ENCODE peak calls at places on chromosomes 5 and 9, in ten cellular contexts. S is pancreas; E is left ventricle myocardium inferior; B is H7; P is IMR-90; K is ovary; R is effector memory CD4-positive, alpha-beta T cell; L is neuronal stem cell; D is NB4; Y is mucosa of descending colon. A is an unnamed sample.

GRCh38 chr9:136750526-136750925 is 2.2 kb upstream of the LCN6 start:
- DNase-seq in S (no peak), E (no peak), B (no peak), P (peak), K (no peak), R (no peak), L (no peak), D (no peak), Y (no peak), A (no peak)

GRCh38 chr9:4287386-4287785 is 12.5 kb downstream of the GLIS3 start:
- DNase-seq in S (no peak), E (no peak), B (no peak), P (no peak), K (no peak), R (no peak), L (no peak), D (no peak), Y (no peak), A (no peak)

GRCh38 chr9:121780177-121780576 is 128.7 kb downstream of the DAB2IP start:
- DNase-seq in S (no peak), E (no peak), B (no peak), P (no peak), K (no peak), R (no peak), L (no peak), D (no peak), Y (no peak), A (no peak)

GRCh38 chr9:106697799-106698591 is 165.0 kb upstream of the ZNF462 start:
- DNase-seq in S (peak), E (peak), B (no peak), P (peak), K (peak), R (no peak), L (no peak), D (no peak), Y (peak), A (no peak)

GRCh38 chr5:59656351-59657254 is 236.9 kb downstream of the PDE4D start:
- DNase-seq in S (no peak), E (no peak), B (no peak), P (no peak), K (no peak), R (no peak), L (no peak), D (peak), Y (no peak), A (no peak)

GRCh38 chr5:89584339-89584956 is 701.5 kb upstream of the MEF2C start:
- DNase-seq in S (no peak), E (no peak), B (no peak), P (peak), K (no peak), R (no peak), L (no peak), D (no peak), Y (no peak), A (no peak)

GRCh38 chr5:1343931-1344901 is 683 bp downstream of the CLPTM1L start:
- DNase-seq in S (no peak), E (no peak), B (no peak), P (peak), K (no peak), R (no peak), L (no peak), D (peak), Y (peak), A (no peak)

GRCh38 chr5:122354293-122354692 is 42.3 kb downstream of the SNCAIP start:
- DNase-seq in S (no peak), E (no peak), B (peak), P (no peak), K (no peak), R (no peak), L (peak), D (no peak), Y (no peak), A (no peak)

GRCh38 chr9:102845847-102846246 is 149.3 kb upstream of the CYLC2 start:
- DNase-seq in S (no peak), E (no peak), B (no peak), P (no peak), K (no peak), R (no peak), L (no peak), D (no peak), Y (no peak), A (no peak)

GRCh38 chr9:133716564-133717112 is 21.5 kb downstream of the SARDH start:
- DNase-seq in S (no peak), E (peak), B (no peak), P (no peak), K (no peak), R (no peak), L (no peak), D (no peak), Y (peak), A (no peak)

GRCh38 chr9:29332789-29333188 is 1759.5 kb upstream of the C9orf72 start:
- DNase-seq in S (no peak), E (no peak), B (no peak), P (no peak), K (no peak), R (no peak), L (no peak), D (no peak), Y (no peak), A (no peak)

GRCh38 chr5:14871084-14871572 is 450 bp downstream of the ANKH start:
- DNase-seq in S (peak), E (peak), B (peak), P (no peak), K (peak), R (peak), L (no peak), D (peak), Y (peak), A (peak)

GRCh38 chr5:55603947-55604346 is 69.2 kb upstream of the PLPP1 start:
- DNase-seq in S (no peak), E (no peak), B (no peak), P (peak), K (no peak), R (no peak), L (no peak), D (no peak), Y (no peak), A (no peak)

GRCh38 chr5:81425569-81425968 is 31.6 kb upstream of the ACOT12 start:
- DNase-seq in S (no peak), E (no peak), B (no peak), P (peak), K (no peak), R (no peak), L (peak), D (peak), Y (no peak), A (no peak)

GRCh38 chr9:20252778-20253177 is 369.5 kb downstream of the MLLT3 start:
- DNase-seq in S (no peak), E (no peak), B (no peak), P (no peak), K (no peak), R (no peak), L (peak), D (no peak), Y (no peak), A (no peak)

GRCh38 chr9:120587357-120587756 is 7.4 kb upstream of the CDK5RAP2 start:
- DNase-seq in S (no peak), E (no peak), B (no peak), P (no peak), K (no peak), R (no peak), L (no peak), D (no peak), Y (no peak), A (no peak)

GRCh38 chr9:16138961-16139441 is 586.2 kb downstream of the CCDC171 start:
- DNase-seq in S (no peak), E (peak), B (no peak), P (peak), K (peak), R (no peak), L (no peak), D (no peak), Y (no peak), A (no peak)

GRCh38 chr5:73940026-73940425 is 314.0 kb downstream of the ARHGEF28 start:
- DNase-seq in S (no peak), E (no peak), B (no peak), P (peak), K (no peak), R (no peak), L (no peak), D (no peak), Y (no peak), A (no peak)

GRCh38 chr5:96880402-96881164 is 4.3 kb downstream of the ERAP2 start:
- DNase-seq in S (no peak), E (no peak), B (no peak), P (peak), K (no peak), R (no peak), L (no peak), D (peak), Y (no peak), A (no peak)
- H3K4me3 ChIP-seq in S (no peak), E (no peak), B (no peak), P (no peak), K (no peak), R (peak), L (no peak), D (no peak), Y (no peak), A (no peak)

DNA sequence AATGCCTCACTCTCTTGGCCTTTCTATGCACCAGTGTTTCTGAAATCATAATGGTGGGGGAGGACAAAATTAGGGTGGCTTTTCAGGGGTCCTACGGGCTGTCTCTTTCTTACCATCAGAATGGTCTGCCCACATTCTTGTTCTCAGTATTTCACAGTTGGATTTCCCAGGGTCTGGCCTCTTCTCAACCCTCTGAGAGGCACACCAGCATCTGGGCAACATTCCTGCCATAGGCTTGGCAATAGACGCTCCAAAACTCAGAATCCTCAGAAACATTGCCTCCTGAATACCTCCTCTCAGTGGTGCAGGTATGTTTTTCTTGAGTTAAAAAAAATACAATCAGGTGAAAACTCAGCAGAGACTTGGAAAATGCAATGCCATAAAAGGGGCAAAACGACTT is 358.3 kb downstream of the NTRK2 start:
- DNase-seq in S (no peak), E (no peak), B (no peak), P (no peak), K (no peak), R (no peak), L (no peak), D (no peak), Y (no peak), A (no peak)
- H3K4me3 ChIP-seq in S (no peak), E (no peak), B (no peak), P (no peak), K (no peak), R (no peak), L (no peak), D (no peak), Y (no peak), A (no peak)

DNA sequence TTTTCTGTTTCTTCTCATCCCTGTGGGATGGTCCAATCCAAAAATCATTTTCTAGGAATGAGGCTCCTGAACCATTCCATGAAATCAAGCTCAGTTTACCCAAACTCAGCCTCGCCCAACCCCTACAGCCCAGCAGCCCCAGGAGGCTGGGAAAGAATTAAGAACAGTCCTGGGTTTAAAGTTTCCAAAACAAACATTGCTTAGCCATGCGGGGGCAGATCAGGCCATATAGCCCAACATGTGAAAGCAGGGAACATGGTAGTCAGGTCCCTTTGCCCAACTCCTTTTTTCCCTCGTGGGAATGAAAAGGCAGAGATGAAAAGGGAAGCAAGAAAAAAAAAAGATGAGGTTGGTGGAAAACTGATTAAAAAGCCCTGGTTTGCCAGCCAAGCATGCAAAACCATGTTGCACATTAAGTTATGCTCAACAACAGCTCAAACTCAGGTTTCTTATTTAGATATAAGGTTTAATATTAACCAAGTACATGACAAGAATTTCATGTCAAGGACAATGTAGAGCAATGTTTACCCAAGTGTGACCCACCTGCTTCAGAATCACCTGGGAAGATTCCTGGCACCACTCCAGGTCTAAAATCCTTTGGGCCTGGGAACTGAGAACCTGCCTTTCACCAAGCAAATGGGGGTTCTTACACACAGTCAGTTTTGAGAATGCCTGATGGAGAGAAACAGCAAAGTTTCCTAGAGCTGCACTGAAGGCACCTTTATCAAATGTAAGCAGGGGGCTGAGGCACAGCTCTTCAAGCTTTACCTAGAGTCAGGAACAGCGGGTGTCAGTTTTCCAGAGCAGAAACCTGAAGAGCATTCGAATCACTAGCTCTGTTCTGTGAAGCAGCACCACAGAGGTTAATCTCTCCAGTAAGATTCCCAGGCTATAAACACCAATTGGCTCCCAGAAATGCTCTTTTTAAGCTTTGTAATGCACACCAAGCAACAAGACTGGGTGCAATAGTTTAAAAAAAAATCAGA is 1.7 kb downstream of the FREM1 start:
- DNase-seq in S (peak), E (no peak), B (no peak), P (no peak), K (no peak), R (no peak), L (no peak), D (no peak), Y (no peak), A (no peak)
- H3K4me3 ChIP-seq in S (peak), E (peak), B (no peak), P (no peak), K (peak), R (no peak), L (peak), D (no peak), Y (no peak), A (no peak)

GRCh38 chr5:128403350-128403749 is 134.7 kb downstream of the FBN2 start:
- DNase-seq in S (no peak), E (no peak), B (no peak), P (no peak), K (no peak), R (no peak), L (no peak), D (no peak), Y (no peak), A (no peak)
- H3K4me3 ChIP-seq in S (no peak), E (no peak), B (no peak), P (no peak), K (no peak), R (no peak), L (no peak), D (no peak), Y (no peak), A (no peak)

DNA sequence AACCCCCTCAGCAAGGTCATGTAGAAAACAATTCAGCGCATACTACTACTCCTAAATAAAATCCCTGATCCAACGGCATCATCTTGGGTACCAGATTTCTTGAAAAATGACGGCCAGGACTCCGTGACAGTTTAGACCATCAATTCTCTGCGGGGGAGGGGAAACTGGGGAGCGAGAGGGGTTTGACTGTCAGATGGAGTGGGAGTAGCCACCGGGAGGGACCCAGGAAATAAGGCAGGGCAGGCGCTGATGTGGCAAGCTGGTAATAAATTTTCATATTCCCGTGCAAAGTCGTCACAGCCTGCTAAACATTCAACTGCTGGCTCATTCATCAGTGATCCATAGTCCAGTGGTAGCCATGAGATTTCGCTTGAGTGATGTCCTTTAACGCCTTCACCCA is 447 bp upstream of the CDH18 start:
- DNase-seq in S (no peak), E (no peak), B (no peak), P (no peak), K (no peak), R (no peak), L (no peak), D (no peak), Y (no peak), A (no peak)
- H3K4me3 ChIP-seq in S (peak), E (no peak), B (no peak), P (peak), K (no peak), R (no peak), L (peak), D (no peak), Y (no peak), A (no peak)

GRCh38 chr9:14303526-14303925 is 10.4 kb downstream of the NFIB start:
- DNase-seq in S (no peak), E (no peak), B (no peak), P (no peak), K (no peak), R (no peak), L (no peak), D (no peak), Y (no peak), A (no peak)
- H3K4me3 ChIP-seq in S (no peak), E (no peak), B (no peak), P (no peak), K (no peak), R (no peak), L (no peak), D (no peak), Y (no peak), A (no peak)